ENCODE peak calls at places on chromosome 17, in five cellular contexts. Y is transverse colon, Z is fibroblast of pulmonary artery, C is mesothelial cell of epicardium, X is activated B cell treated with CpG ODN at 0.5 μM for 24 hours. G is an unnamed sample.

GRCh38 chr17:38752930-38753506 is 477 bp downstream of the PSMB3 start:
- DNase-seq in Y (no peak), Z (no peak), C (peak; percentile 47), X (no peak), G (no peak)

GRCh38 chr17:64441772-64442549 is 7.0 kb upstream of the MILR1 start:
- DNase-seq in Y (peak; percentile 24), Z (peak; percentile 81), C (no peak), X (no peak), G (peak; percentile 74)

GRCh38 chr17:20282526-20283308 is 184.6 kb downstream of the LGALS9B start:
- DNase-seq in Y (no peak), Z (no peak), C (no peak), X (no peak), G (no peak)

GRCh38 chr17:77540975-77541374 is 400.2 kb downstream of the SEC14L1 start:
- DNase-seq in Y (no peak), Z (no peak), C (no peak), X (no peak), G (peak; percentile 14)

GRCh38 chr17:83132251-83133081 is 53.1 kb downstream of the METRNL start:
- DNase-seq in Y (no peak), Z (no peak), C (peak; percentile 34), X (no peak), G (no peak)

GRCh38 chr17:20045476-20045875 is 36.3 kb downstream of the SPECC1 start:
- DNase-seq in Y (no peak), Z (no peak), C (no peak), X (no peak), G (no peak)

GRCh38 chr17:28366605-28367004 is 1.6 kb upstream of the SEBOX start:
- DNase-seq in Y (no peak), Z (no peak), C (no peak), X (no peak), G (no peak)

GRCh38 chr17:17073627-17074521 is 31.6 kb downstream of the MPRIP start:
- DNase-seq in Y (no peak), Z (no peak), C (no peak), X (no peak), G (peak; percentile 27)

GRCh38 chr17:50318551-50319310 is 27.2 kb upstream of the XYLT2 start:
- DNase-seq in Y (no peak), Z (no peak), C (no peak), X (no peak), G (no peak)

GRCh38 chr17:38705803-38706624 is 941 bp downstream of the MLLT6 start:
- DNase-seq in Y (peak; percentile 50), Z (peak; percentile 38), C (no peak), X (no peak), G (no peak)

GRCh38 chr17:74045608-74046007 is 157.9 kb upstream of the RPL38 start:
- DNase-seq in Y (no peak), Z (no peak), C (no peak), X (no peak), G (no peak)
- TF ChIP-seq CTCF in Y (no peak), Z (no peak), C (no peak), X (no peak), G (no peak)

DNA sequence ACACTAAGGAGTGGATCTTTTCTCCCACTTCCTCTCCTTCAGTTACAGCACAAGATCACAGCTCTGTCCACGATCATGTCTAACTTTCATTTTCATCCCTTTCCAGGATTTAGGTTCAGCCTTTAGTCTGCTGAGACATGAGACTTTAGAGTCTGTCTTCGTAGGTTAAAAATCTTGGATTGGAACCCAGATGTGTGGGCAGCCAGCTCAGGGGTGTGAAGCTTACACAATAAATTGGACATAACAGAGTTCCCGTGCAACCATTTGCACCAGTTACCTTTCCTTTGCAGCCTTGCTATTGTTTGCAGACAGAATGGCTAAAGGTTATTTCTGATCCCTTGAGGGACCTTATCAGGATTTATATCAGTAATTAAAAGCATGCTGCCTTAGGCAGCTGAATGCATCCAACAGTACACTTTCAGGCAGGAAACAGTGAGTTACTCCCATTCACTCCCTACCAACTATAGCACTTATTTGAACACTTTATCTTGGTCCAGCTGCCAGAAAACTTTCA is 87.4 kb downstream of the TMEM100 start:
- DNase-seq in Y (no peak), Z (peak; percentile 80), C (no peak), X (no peak), G (no peak)
- TF ChIP-seq CTCF in Y (no peak), Z (no peak), C (no peak), X (no peak), G (no peak)

GRCh38 chr17:37689317-37689716 is 46.1 kb upstream of the DDX52 start:
- DNase-seq in Y (no peak), Z (no peak), C (no peak), X (no peak), G (no peak)
- TF ChIP-seq CTCF in Y (no peak), Z (no peak), C (no peak), X (no peak), G (no peak)

DNA sequence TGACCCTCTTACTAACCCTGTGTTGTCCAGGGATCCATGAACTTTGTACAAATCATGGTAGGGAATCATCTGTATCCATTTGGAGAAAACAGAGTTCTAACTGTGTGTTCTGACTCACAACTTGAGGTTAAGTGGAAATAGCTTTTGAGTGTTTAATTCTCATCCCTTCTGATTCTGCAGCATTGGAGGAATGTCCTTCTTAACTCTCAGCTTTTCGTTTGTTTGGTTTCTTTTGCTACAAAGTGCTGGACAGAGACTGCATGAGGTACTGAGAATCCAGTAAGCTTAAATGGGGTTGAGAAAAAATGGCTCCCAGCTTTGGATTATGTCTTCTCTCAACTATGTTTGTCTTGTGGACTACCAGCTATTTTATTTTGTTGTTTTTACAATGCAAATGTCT is 352.1 kb upstream of the KIF2B start:
- DNase-seq in Y (no peak), Z (no peak), C (no peak), X (no peak), G (no peak)
- TF ChIP-seq CTCF in Y (no peak), Z (no peak), C (no peak), X (no peak), G (no peak)

DNA sequence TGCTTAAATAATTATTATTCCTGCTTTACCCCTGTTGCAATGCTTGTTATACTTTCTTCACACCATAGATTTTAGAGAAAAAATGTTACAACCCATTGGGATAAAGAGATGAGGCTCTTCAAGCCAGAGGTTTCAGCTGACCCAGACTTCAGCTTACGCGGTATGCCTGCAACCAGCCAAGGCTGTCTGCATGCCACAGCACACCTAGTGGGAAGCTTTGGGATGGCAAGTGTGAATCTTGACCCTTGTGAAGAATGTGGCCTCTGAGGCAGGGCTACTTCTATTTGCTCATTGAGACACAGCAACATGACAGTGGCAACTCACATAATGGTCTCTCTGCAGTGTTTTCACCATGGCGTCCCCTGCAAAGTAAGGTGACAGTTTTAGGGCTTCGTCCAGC is 193.9 kb upstream of the PIRT start:
- DNase-seq in Y (no peak), Z (no peak), C (no peak), X (no peak), G (no peak)
- TF ChIP-seq CTCF in Y (no peak), Z (no peak), C (no peak), X (no peak), G (no peak)

GRCh38 chr17:61884864-61885263 is 21.5 kb upstream of the BRIP1 start:
- DNase-seq in Y (no peak), Z (no peak), C (no peak), X (no peak), G (no peak)
- TF ChIP-seq CTCF in Y (no peak), Z (no peak), C (no peak), X (no peak), G (no peak)

GRCh38 chr17:73304971-73305786 is 6.6 kb downstream of the CDC42EP4 start:
- DNase-seq in Y (peak; percentile 65), Z (peak; percentile 92), C (peak; percentile 54), X (no peak), G (no peak)
- TF ChIP-seq CTCF in Y (peak; percentile 33), Z (peak; percentile 36), C (no peak), X (no peak), G (peak; percentile 18)

GRCh38 chr17:68085751-68086445 is 50.4 kb downstream of the KPNA2 start:
- DNase-seq in Y (peak; percentile 59), Z (no peak), C (no peak), X (no peak), G (no peak)
- TF ChIP-seq CTCF in Y (peak; percentile 13), Z (no peak), C (no peak), X (no peak), G (no peak)

DNA sequence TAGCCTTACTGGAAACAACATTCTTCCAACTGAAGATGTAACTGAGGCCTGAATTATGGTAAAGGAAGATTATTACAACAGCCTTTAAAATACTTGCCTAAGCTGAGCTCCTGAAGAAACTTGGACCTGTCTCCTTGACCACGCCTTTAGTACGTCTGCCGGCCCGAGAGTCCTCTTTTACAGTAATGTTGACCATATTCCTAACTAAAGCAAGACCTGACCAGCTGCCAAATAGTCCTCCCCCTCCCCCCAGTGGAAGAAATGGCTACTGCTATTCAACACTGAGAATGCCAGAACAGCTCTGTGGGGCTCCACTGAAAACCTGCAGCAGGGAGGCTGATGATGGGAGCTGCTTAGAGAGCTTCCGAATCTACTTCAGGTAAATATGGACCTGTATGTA is 12.6 kb upstream of the FOXJ1 start:
- DNase-seq in Y (no peak), Z (peak; percentile 32), C (no peak), X (no peak), G (no peak)
- TF ChIP-seq CTCF in Y (peak; percentile 11), Z (peak; percentile 19), C (no peak), X (no peak), G (no peak)

DNA sequence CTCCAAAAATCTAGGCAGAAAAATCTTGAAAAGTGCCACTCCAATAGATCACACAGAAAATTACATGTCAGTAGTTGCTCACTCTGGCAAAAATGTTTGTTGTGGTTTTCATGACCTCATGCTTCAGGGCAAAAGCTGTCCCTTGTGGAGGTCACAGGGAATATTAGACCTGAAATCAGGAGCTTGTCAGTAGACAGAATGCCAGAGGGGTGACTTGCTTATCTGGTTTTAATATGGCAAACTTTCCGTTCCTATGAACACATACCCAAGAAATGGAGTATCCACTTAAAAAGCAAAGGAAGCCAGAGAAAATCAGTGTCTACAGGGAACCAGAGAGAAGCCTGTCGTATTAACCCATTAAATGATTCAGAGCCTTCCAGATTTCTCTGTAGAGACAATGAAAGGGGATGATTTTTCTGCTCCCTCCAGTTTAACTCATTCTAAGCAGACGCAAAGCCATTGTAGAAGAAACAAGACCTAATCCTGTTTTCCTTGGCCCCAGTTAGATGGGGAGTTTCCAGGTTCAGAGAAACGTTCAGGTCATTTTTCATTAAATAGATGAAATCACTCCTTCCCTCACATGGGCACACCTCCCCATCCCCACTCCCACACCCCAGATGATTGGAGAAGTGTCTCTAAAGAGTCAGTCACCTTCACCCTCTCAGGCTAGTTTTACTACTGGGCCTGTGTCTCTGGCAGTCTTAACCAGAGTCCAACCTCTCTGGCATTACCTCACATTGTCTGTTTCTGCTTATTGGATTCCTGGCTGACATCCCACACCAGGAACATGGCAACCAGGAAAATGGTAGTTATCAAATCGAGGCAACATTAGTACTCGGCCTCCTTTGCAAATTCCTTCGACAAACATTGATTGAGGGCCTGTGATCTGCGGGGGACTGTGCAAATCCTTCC is 6.0 kb downstream of the SOX9 start:
- DNase-seq in Y (peak; percentile 39), Z (peak; percentile 56), C (no peak), X (no peak), G (no peak)
- TF ChIP-seq CTCF in Y (no peak), Z (no peak), C (no peak), X (no peak), G (no peak)

G was measured in CD14-positive monocyte.